ENCODE peak calls at places on chromosome 9, in five cellular contexts. J, E, C, P and X are unnamed samples.

GRCh38 chr9:14062449-14063187 is 251.3 kb downstream of the NFIB start:
- DNase-seq in J (no peak), E (peak), C (no peak), P (no peak), X (no peak)

GRCh38 chr9:94872921-94873511 is 146.5 kb downstream of the AOPEP start:
- DNase-seq in J (no peak), E (no peak), C (no peak), P (no peak), X (no peak)

GRCh38 chr9:94135222-94135621 is 51.0 kb downstream of the PTPDC1 start:
- DNase-seq in J (no peak), E (peak), C (no peak), P (no peak), X (no peak)

GRCh38 chr9:119458068-119458467 is 88.8 kb upstream of the BRINP1 start:
- DNase-seq in J (no peak), E (no peak), C (no peak), P (no peak), X (no peak)

GRCh38 chr9:109471475-109471874 is 26.6 kb downstream of the PTPN3 start:
- DNase-seq in J (no peak), E (no peak), C (no peak), P (no peak), X (no peak)

GRCh38 chr9:25519286-25519685 is 159.0 kb downstream of the TUSC1 start:
- DNase-seq in J (no peak), E (peak), C (no peak), P (no peak), X (no peak)

GRCh38 chr9:13110766-13111400 is 168.6 kb downstream of the MPDZ start:
- DNase-seq in J (no peak), E (no peak), C (no peak), P (no peak), X (no peak)

GRCh38 chr9:83304686-83305085 is 233.5 kb downstream of the FRMD3 start:
- DNase-seq in J (no peak), E (no peak), C (no peak), P (no peak), X (no peak)

GRCh38 chr9:137352511-137353222 is 50.6 kb upstream of the NRARP start:
- DNase-seq in J (no peak), E (no peak), C (no peak), P (no peak), X (no peak)

GRCh38 chr9:26234865-26235264 is 556.6 kb upstream of the TUSC1 start:
- DNase-seq in J (no peak), E (no peak), C (no peak), P (no peak), X (no peak)

GRCh38 chr9:11319477-11320060 is 706.8 kb upstream of the PTPRD start:
- DNase-seq in J (peak), E (peak), C (peak), P (no peak), X (no peak)

GRCh38 chr9:68844623-68845612 is 139.9 kb downstream of the PIP5K1B start:
- DNase-seq in J (peak), E (no peak), C (peak), P (no peak), X (no peak)

GRCh38 chr9:16710888-16711287 is 159.6 kb downstream of the BNC2 start:
- DNase-seq in J (no peak), E (no peak), C (no peak), P (no peak), X (no peak)

GRCh38 chr9:98906273-98907040 is 37.2 kb upstream of the COL15A1 start:
- DNase-seq in J (no peak), E (no peak), C (no peak), P (no peak), X (no peak)

GRCh38 chr9:77800924-77801551 is 152.9 kb upstream of the GNA14 start:
- DNase-seq in J (no peak), E (no peak), C (no peak), P (no peak), X (no peak)

GRCh38 chr9:125521462-125522327 is 185.3 kb downstream of the MAPKAP1 start:
- DNase-seq in J (no peak), E (peak), C (peak), P (no peak), X (no peak)

GRCh38 chr9:3434594-3434993 is 91.2 kb downstream of the RFX3 start:
- DNase-seq in J (no peak), E (peak), C (no peak), P (no peak), X (no peak)

GRCh38 chr9:75169623-75170022 is 81.3 kb downstream of the OSTF1 start:
- DNase-seq in J (no peak), E (peak), C (no peak), P (no peak), X (no peak)

GRCh38 chr9:131817627-131818026 is 77.8 kb upstream of the RAPGEF1 start:
- DNase-seq in J (no peak), E (no peak), C (no peak), P (no peak), X (no peak)

GRCh38 chr9:92724528-92725265 is 39.9 kb downstream of the BICD2 start:
- DNase-seq in J (no peak), E (no peak), C (peak), P (no peak), X (no peak)

GRCh38 chr9:115691097-115691496 is 462.5 kb upstream of the PAPPA start:
- DNase-seq in J (no peak), E (peak), C (no peak), P (no peak), X (no peak)

GRCh38 chr9:102362463-102363138 is 624.2 kb upstream of the GRIN3A start:
- DNase-seq in J (no peak), E (no peak), C (no peak), P (no peak), X (no peak)

GRCh38 chr9:2173170-2173569 is 158.0 kb downstream of the SMARCA2 start:
- DNase-seq in J (no peak), E (no peak), C (no peak), P (no peak), X (no peak)

GRCh38 chr9:81652058-81652457 is 37.3 kb downstream of the TLE1 start:
- DNase-seq in J (no peak), E (no peak), C (no peak), P (no peak), X (no peak)

GRCh38 chr9:110753734-110754231 is 85.2 kb downstream of the MUSK start:
- DNase-seq in J (no peak), E (peak), C (no peak), P (no peak), X (no peak)

GRCh38 chr9:4430492-4431261 is 59.6 kb upstream of the SLC1A1 start:
- DNase-seq in J (no peak), E (no peak), C (peak), P (no peak), X (no peak)

GRCh38 chr9:132946216-132946615 is 1.8 kb upstream of the TSC1 start:
- DNase-seq in J (no peak), E (no peak), C (no peak), P (no peak), X (no peak)

GRCh38 chr9:91783876-91784672 is 166.0 kb downstream of the ROR2 start:
- DNase-seq in J (no peak), E (no peak), C (no peak), P (no peak), X (no peak)

GRCh38 chr9:137354845-137355420 is 52.9 kb upstream of the NRARP start:
- DNase-seq in J (no peak), E (no peak), C (no peak), P (no peak), X (no peak)

GRCh38 chr9:99485461-99485860 is 263.4 kb downstream of the SEC61B start:
- DNase-seq in J (no peak), E (peak), C (no peak), P (no peak), X (no peak)

GRCh38 chr9:68731857-68732256 is 26.8 kb downstream of the PIP5K1B start:
- DNase-seq in J (no peak), E (no peak), C (no peak), P (no peak), X (no peak)

GRCh38 chr9:29640507-29640906 is 2067.2 kb upstream of the C9orf72 start:
- DNase-seq in J (no peak), E (no peak), C (no peak), P (no peak), X (no peak)

GRCh38 chr9:4717815-4718214 is 23.2 kb downstream of the AK3 start:
- DNase-seq in J (no peak), E (no peak), C (no peak), P (no peak), X (no peak)

GRCh38 chr9:123081824-123082223 is 48.4 kb downstream of the GPR21 start:
- DNase-seq in J (no peak), E (peak), C (peak), P (no peak), X (no peak)

DNA sequence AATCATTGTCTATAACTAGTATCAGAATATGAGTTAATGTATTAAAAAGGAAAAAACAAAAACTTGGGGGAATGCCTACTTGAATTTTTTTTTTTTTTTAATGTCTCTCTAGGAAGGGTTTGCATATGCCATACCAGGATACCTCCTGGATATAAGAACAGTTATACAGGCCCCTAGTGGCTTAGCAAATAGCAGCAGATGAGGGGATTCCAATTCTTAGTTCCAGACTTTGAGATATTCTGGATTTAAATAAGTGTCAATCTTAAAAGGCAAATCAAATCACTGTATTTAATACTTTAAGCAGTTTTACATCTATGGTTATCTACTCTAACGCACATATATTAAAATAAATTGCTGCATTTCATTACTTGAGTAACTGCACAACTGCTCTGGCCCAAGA is 1055.5 kb upstream of the DMAC1 start:
- DNase-seq in J (no peak), E (peak), C (no peak), P (no peak), X (no peak)
- TF ChIP-seq CTCF in J (no peak), E (no peak), C (peak), P (no peak), X (peak)

GRCh38 chr9:86239053-86239770 is 20.2 kb downstream of the C9orf153 start:
- DNase-seq in J (no peak), E (peak), C (no peak), P (no peak), X (no peak)
- TF ChIP-seq CTCF in J (no peak), E (no peak), C (peak), P (peak), X (peak)

DNA sequence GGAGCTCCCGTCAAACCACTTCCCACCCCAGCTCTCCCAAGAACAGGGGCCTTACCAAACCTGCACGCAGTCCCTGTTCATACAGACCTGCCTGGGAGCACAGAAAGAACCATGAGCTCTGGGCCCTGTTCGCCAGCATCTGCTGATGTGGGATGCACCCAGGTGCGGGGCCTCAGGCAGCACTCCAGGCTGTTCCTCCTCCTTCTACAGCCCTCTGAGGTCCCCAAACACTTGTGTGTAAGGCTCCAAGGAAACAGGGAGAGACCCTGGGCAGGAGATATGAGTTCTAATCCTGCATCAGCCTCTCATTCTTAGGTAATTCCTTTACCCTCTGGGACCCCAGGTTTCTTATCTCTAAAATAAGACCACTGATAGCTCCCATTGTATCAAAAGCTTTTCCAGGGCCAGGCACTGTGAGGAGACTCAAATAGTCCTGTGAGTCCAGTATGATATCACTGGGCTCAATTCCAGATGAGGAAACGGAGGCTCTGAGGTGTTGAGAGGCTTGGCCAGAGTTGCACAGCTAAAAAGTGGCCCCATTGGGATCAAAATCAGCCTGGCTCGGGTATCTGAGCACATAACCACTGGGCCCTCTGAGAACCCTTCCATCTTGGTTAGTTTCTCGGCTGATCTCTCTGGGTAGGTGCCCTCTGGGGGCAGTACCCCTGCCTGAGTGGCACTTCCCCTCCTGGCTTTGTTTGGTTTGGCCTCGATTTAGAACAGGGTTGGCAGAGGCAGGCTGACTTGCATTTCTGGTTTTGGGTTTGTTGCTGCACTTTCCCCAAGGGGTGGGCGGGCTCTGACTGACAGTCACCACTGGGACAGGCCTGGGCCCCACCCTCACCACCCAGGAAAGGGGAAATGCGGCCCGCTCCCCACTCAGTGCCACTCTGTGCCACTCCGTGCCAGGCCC is 116.8 kb downstream of the RGS3 start:
- DNase-seq in J (no peak), E (peak), C (peak), P (no peak), X (no peak)
- TF ChIP-seq CTCF in J (no peak), E (no peak), C (no peak), P (no peak), X (no peak)

DNA sequence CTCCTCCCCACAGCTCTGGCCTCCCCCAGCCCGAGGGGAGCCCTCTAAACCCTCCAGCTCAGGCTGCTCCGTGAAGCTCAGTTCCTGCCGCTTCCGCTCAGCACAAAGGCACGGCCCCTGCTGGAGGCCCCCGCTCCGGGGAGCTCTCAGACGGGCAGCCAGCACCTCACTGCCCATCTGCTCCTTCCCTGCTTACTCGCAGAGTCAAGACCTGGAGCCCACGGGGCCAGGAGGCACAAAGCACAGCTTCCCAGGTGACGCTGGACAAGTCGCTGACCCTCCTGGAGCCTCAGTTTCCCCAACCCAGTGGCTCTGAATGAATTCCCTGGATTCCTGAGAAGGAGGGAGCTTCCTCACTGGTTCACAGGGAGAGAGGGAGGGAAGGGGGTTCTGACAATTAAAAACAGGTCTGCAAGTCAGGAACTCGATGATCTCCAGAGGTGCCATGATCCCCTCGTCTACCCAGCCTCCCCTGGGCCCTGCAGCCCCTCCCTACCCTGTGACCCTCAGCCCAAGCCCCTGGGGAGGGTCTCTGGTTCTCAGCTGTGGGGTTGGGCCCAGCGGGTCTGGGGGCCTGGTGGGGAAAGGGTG is 36.2 kb downstream of the VAV2 start:
- DNase-seq in J (peak), E (no peak), C (peak), P (no peak), X (peak)
- TF ChIP-seq CTCF in J (no peak), E (no peak), C (peak), P (no peak), X (peak)

GRCh38 chr9:130501645-130502044 is 56.9 kb downstream of the ASS1 start:
- DNase-seq in J (no peak), E (no peak), C (no peak), P (no peak), X (no peak)
- TF ChIP-seq CTCF in J (no peak), E (no peak), C (no peak), P (no peak), X (no peak)

GRCh38 chr9:27407966-27408365 is 111.0 kb upstream of the EQTN start:
- DNase-seq in J (no peak), E (peak), C (no peak), P (no peak), X (no peak)

GRCh38 chr9:27412963-27413362 is 111.1 kb upstream of the IFNK start:
- DNase-seq in J (no peak), E (no peak), C (no peak), P (no peak), X (no peak)

GRCh38 chr9:27407491-27407890 is 110.5 kb upstream of the EQTN start:
- DNase-seq in J (no peak), E (no peak), C (no peak), P (no peak), X (no peak)

GRCh38 chr9:27412081-27412480 is 112.0 kb upstream of the IFNK start:
- DNase-seq in J (no peak), E (no peak), C (no peak), P (no peak), X (no peak)

GRCh38 chr9:27408523-27408922 is 111.6 kb upstream of the EQTN start:
- DNase-seq in J (no peak), E (no peak), C (no peak), P (no peak), X (no peak)
- TF ChIP-seq CTCF in J (no peak), E (no peak), C (no peak), P (no peak), X (no peak)

GRCh38 chr9:76219555-76220151 is 174.6 kb downstream of the RFK start:
- DNase-seq in J (no peak), E (no peak), C (no peak), P (no peak), X (no peak)
- TF ChIP-seq CTCF in J (peak), E (no peak), C (peak), P (no peak), X (peak)

GRCh38 chr9:121735792-121736130 is 84.3 kb downstream of the DAB2IP start:
- DNase-seq in J (no peak), E (no peak), C (no peak), P (no peak), X (no peak)
- TF ChIP-seq CTCF in J (no peak), E (peak), C (no peak), P (no peak), X (no peak)

GRCh38 chr9:90099262-90099982 is 494.6 kb downstream of the GADD45G start:
- DNase-seq in J (no peak), E (peak), C (peak), P (no peak), X (no peak)
- TF ChIP-seq CTCF in J (no peak), E (peak), C (peak), P (no peak), X (peak)